ENCODE peak calls at places on chromosomes 12 and 14, in six cellular contexts. L, P, K, R, X and S are unnamed samples.

GRCh38 chr12:75982974-75983660 is 48.5 kb downstream of the PHLDA1 start:
- DNase-seq in K (no peak), P (no peak), X (no peak), L (no peak), R (peak), S (no peak)

GRCh38 chr12:132365226-132365625 is 35.8 kb upstream of the GALNT9 start:
- DNase-seq in K (no peak), L (peak), R (no peak), X (no peak), P (peak), S (no peak)

GRCh38 chr12:18468521-18469075 is 207.3 kb downstream of the PIK3C2G start:
- DNase-seq in P (no peak), X (no peak), R (no peak), L (no peak), K (no peak), S (no peak)

GRCh38 chr12:96698965-96699364 is 208.1 kb upstream of the NEDD1 start:
- DNase-seq in K (no peak), P (no peak), L (no peak), R (no peak), X (no peak), S (no peak)

GRCh38 chr14:106586098-106586704 is 1059.8 kb downstream of the TMEM121 start:
- DNase-seq in X (no peak), L (no peak), P (no peak), R (no peak), K (peak), S (no peak)

GRCh38 chr14:49942090-49942489 is 49.2 kb downstream of the ARF6 start:
- DNase-seq in X (no peak), R (no peak), P (no peak), L (no peak), K (no peak), S (no peak)

GRCh38 chr12:58420496-58420895 is 479.1 kb downstream of the ATP23 start:
- DNase-seq in L (no peak), X (no peak), P (no peak), K (no peak), R (no peak), S (no peak)

GRCh38 chr14:90624732-90625444 is 191.3 kb downstream of the TTC7B start:
- DNase-seq in K (no peak), R (no peak), L (no peak), P (no peak), X (no peak), S (no peak)

GRCh38 chr14:34301107-34301734 is 160.8 kb downstream of the SPTSSA start:
- DNase-seq in X (peak), P (no peak), K (peak), L (no peak), R (no peak), S (no peak)

GRCh38 chr12:123027726-123028445 is 47.4 kb downstream of the ARL6IP4 start:
- DNase-seq in P (peak), K (no peak), X (no peak), L (no peak), R (no peak), S (no peak)

GRCh38 chr12:1791104-1791927 is 29.0 kb upstream of the LRTM2 start:
- DNase-seq in L (no peak), R (no peak), P (peak), X (peak), K (peak), S (no peak)

DNA sequence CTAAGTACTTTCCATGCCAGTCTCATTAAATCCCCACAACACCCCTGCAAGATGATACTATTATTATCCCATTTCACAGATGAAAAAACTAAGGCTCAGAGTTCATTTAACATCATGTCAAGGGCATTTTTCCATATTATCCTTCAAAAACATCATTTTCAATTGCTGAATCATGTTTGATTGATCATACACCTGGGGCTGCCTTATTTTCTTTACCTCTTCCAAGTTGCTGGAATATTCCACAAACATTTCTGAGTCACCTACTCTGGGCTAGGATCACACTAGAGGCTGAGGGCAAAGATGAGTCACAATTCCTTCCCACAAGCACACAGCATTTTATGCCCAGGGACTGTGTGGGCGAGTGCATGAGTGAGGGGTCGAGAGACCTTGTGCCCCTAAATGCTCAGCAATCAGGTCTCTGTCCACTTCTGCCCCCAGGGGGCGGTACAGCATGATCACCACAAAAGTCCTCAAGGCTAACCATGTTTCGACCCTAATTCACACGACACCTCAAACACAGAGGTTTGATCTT is 14.1 kb upstream of the TMEM119 start:
- DNase-seq in P (no peak), K (peak), X (no peak), R (no peak), L (no peak), S (no peak)
- TF ChIP-seq CTCF in P (no peak), K (peak), X (no peak), R (peak), L (peak), S (no peak)

GRCh38 chr12:27575780-27576154 is 51.8 kb downstream of the PPFIBP1 start:
- DNase-seq in K (no peak), X (no peak), P (no peak), L (no peak), R (no peak), S (no peak)
- H3K27ac ChIP-seq in K (no peak), X (peak), P (no peak), L (peak), R (peak), S (peak)

GRCh38 chr12:12081836-12082497 is 11.2 kb downstream of the BCL2L14 start:
- DNase-seq in P (no peak), X (no peak), L (no peak), K (peak), R (no peak), S (no peak)
- TF ChIP-seq CTCF in P (peak), X (peak), L (no peak), K (peak), R (peak), S (no peak)

GRCh38 chr12:15631007-15631715 is 158.0 kb downstream of the EPS8 start:
- DNase-seq in P (no peak), L (no peak), K (no peak), R (no peak), X (no peak), S (no peak)

GRCh38 chr12:15625075-15625474 is 164.1 kb downstream of the EPS8 start:
- DNase-seq in P (no peak), L (no peak), K (no peak), X (no peak), R (no peak), S (no peak)

GRCh38 chr12:15629761-15630160 is 159.4 kb downstream of the EPS8 start:
- DNase-seq in P (no peak), X (no peak), K (no peak), L (no peak), R (no peak), S (no peak)

GRCh38 chr12:15629108-15629507 is 160.1 kb downstream of the EPS8 start:
- DNase-seq in X (no peak), P (peak), K (no peak), R (peak), L (no peak), S (peak)

GRCh38 chr12:15627995-15628945 is 160.9 kb downstream of the EPS8 start:
- DNase-seq in L (no peak), P (no peak), R (no peak), X (no peak), K (no peak), S (no peak)
- H3K27ac ChIP-seq in L (peak), P (peak), R (peak), X (peak), K (no peak), S (peak)

GRCh38 chr12:79119796-79120195 is 255.2 kb downstream of the SYT1 start:
- DNase-seq in X (no peak), L (no peak), R (no peak), P (no peak), K (no peak), S (no peak)
- TF ChIP-seq CTCF in X (no peak), L (no peak), R (no peak), P (no peak), K (no peak), S (no peak)

DNA sequence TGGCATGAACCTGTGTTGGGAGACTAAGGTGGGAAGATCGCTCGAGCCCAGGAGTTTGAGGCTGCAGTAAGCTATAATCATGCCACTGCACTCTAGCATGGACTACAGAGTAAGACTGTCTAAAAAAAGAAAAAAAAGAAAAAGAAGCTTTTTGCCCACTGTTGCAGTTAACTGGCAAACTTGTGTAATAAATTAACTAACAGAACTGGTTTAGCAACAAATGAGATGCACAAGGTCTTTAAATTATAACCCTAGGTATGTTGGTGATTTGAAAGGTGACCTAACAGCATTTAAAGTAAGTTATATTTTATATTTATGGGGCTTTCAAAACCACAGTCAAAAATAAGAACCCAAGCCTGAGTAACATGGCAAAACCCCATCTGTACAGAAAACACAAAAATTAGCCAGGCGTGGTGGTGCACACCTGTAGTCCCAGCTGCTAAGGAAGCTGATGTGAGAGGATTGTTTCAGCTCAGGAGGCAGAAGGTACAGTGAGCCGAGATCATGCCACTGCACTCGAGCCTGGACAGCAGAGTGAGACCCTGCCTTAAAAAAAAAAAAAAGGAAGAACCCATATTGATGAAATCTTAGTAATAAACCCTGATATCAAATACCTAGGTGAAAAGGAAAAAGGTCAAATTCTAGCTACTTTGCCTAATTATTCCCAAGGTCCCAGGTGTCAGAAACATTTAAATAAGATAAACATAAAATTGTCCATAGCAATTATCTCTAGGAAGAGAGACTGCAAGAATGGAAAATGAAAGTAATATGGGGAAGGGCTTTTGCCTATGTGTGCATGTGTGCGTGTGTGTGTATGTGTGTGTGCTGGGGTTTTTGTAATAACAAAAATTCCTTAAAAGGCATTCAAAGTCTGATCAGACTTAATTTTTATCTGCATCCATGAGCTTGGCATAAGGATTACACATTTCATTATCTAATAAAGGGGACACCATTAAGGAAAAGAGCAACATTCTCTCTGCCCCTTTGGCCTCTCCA is 15.4 kb downstream of the SYNE2 start:
- DNase-seq in P (no peak), X (no peak), R (no peak), K (peak), L (no peak), S (no peak)
- H3K27ac ChIP-seq in P (peak), X (no peak), R (peak), K (peak), L (no peak), S (no peak)

GRCh38 chr14:61196792-61197191 is 84.3 kb downstream of the TMEM30B start:
- DNase-seq in L (no peak), X (no peak), K (no peak), P (no peak), R (no peak), S (no peak)

GRCh38 chr14:61192970-61193369 is 88.2 kb downstream of the TMEM30B start:
- DNase-seq in K (no peak), X (no peak), L (no peak), R (no peak), P (no peak), S (no peak)

GRCh38 chr14:61197416-61197815 is 83.7 kb downstream of the TMEM30B start:
- DNase-seq in L (no peak), R (no peak), K (no peak), X (no peak), P (no peak), S (no peak)

GRCh38 chr14:61193471-61193870 is 87.7 kb downstream of the TMEM30B start:
- DNase-seq in K (no peak), X (no peak), L (no peak), P (no peak), R (no peak), S (no peak)

GRCh38 chr14:61196034-61196433 is 85.1 kb downstream of the TMEM30B start:
- DNase-seq in R (no peak), K (no peak), P (no peak), L (no peak), X (no peak), S (no peak)
- TF ChIP-seq CTCF in R (no peak), K (peak), P (no peak), L (no peak), X (no peak), S (no peak)

GRCh38 chr14:58844544-58844943 is 206.8 kb downstream of the DACT1 start:
- DNase-seq in R (no peak), P (no peak), K (no peak), X (no peak), L (no peak), S (no peak)
- H3K27ac ChIP-seq in R (no peak), P (no peak), K (no peak), X (no peak), L (no peak), S (no peak)